ENCODE peak calls at places on chromosomes 3 and 15, in eight cellular contexts. Y, V, Q, O, W, A, S and H are unnamed samples.
A peak's percentile ranks its signal among the peaks of the same experiment; 100 is the strongest.

GRCh38 chr3:23546186-23546585 is 259.6 kb upstream of the UBE2E1 start:
- DNase-seq in Y (no peak), A (no peak), O (no peak), V (no peak), Q (no peak), S (no peak), W (no peak), H (no peak)

GRCh38 chr3:37907371-37907770 is 45.7 kb downstream of the CTDSPL start:
- DNase-seq in W (no peak), Y (no peak), A (no peak), Q (no peak), O (no peak), V (no peak), S (no peak), H (no peak)

GRCh38 chr15:58260911-58261267 is 122.7 kb downstream of the AQP9 start:
- DNase-seq in O (no peak), W (no peak), A (no peak), S (no peak), Q (no peak), Y (peak; percentile 74), V (no peak), H (no peak)

GRCh38 chr3:24196526-24196925 is 251.4 kb downstream of the NR1D2 start:
- DNase-seq in S (no peak), A (no peak), Y (no peak), Q (no peak), O (no peak), V (no peak), W (no peak), H (no peak)

GRCh38 chr15:23422099-23422945 is 24.7 kb downstream of the GOLGA6L2 start:
- DNase-seq in V (no peak), Y (no peak), A (peak; percentile 21), Q (peak; percentile 15), O (no peak), W (no peak), S (no peak), H (no peak)

GRCh38 chr15:23504003-23504402 is 57.0 kb upstream of the GOLGA6L2 start:
- DNase-seq in A (no peak), S (no peak), W (no peak), V (no peak), Q (no peak), O (no peak), Y (no peak), H (no peak)

GRCh38 chr3:65338571-65338970 is 650.8 kb upstream of the ADAMTS9 start:
- DNase-seq in Y (no peak), W (no peak), V (no peak), A (no peak), O (no peak), S (no peak), Q (no peak), H (no peak)

GRCh38 chr3:156536524-156537316 is 18.2 kb downstream of the SSR3 start:
- DNase-seq in A (no peak), W (no peak), S (no peak), Y (no peak), O (no peak), Q (no peak), V (no peak), H (no peak)

GRCh38 chr3:102553876-102554275 is 119.1 kb downstream of the ZPLD1 start:
- DNase-seq in Y (no peak), V (no peak), W (no peak), O (no peak), A (no peak), S (no peak), Q (no peak), H (no peak)

GRCh38 chr3:16848007-16848406 is 36.7 kb upstream of the PLCL2 start:
- DNase-seq in Q (no peak), S (no peak), W (no peak), A (no peak), Y (no peak), O (no peak), V (no peak), H (no peak)

GRCh38 chr3:26236511-26236910 is 386.1 kb upstream of the LRRC3B start:
- DNase-seq in Q (no peak), Y (peak; percentile 26), S (no peak), O (no peak), A (no peak), V (no peak), W (no peak), H (no peak)

GRCh38 chr3:131711114-131711786 is 208.5 kb upstream of the MRPL3 start:
- DNase-seq in V (no peak), O (no peak), A (no peak), Y (no peak), Q (no peak), W (no peak), S (no peak), H (no peak)

GRCh38 chr15:27418729-27419128 is 447.7 kb downstream of the GABRG3 start:
- DNase-seq in W (no peak), A (no peak), O (no peak), Y (no peak), V (no peak), S (no peak), Q (no peak), H (no peak)

GRCh38 chr15:48647963-48648362 is 2.5 kb upstream of the FBN1 start:
- DNase-seq in Y (no peak), O (peak; percentile 46), S (no peak), Q (no peak), W (no peak), A (no peak), V (no peak), H (no peak)

GRCh38 chr3:123535580-123535979 is 49.3 kb downstream of the HACD2 start:
- DNase-seq in S (no peak), Q (no peak), W (no peak), V (no peak), A (no peak), O (no peak), Y (no peak), H (no peak)

GRCh38 chr15:91593081-91593480 is 260.4 kb upstream of the SLCO3A1 start:
- DNase-seq in W (no peak), S (no peak), O (no peak), V (no peak), Y (no peak), A (no peak), Q (no peak), H (no peak)

DNA sequence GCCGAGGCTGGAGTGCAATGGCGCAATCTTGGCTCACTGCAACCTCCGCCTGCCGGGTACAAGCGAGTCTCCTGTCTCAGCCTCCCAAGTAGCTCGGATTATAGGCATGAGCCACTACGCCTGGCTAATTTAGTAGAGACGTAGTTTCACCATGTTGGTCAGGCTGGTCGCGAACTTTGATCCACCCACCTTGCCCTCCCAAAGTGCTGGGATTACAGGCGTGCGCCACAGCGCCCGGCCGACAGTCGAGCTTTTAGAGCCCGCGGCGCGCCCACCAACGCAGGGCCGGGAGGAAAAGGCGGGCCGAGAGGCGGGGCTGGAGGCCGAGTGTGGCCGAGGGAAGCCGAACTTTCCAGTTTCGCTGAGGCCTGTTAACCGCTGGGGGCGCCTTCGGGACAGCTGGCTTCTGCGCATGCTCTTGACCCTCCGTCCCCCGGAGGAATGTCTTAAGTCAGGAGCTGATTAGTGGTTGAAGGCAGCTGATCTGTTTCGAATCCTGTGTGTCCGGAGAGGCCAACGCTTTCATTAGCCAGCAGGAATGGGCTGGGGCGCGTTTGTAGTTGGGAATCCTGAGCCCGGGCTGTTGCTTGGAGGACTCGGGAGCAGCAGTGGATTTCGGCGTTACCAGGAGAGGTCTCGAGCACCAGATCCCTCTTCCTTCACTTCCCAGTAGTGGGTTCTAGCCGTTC is 10.0 kb downstream of the RPLP1 start:
- DNase-seq in Q (peak; percentile 97), S (peak; percentile 93), W (peak; percentile 99), V (peak; percentile 98), Y (peak; percentile 96), A (peak; percentile 98), O (peak; percentile 97), H (peak; percentile 98)
- TF ChIP-seq POLR2A in Q (peak; percentile 32), S (peak; percentile 50), W (peak; percentile 80), V (peak; percentile 79), Y (peak; percentile 90), A (peak; percentile 85), O (no peak), H (no peak)

GRCh38 chr3:19256313-19256712 is 108.0 kb downstream of the KCNH8 start:
- DNase-seq in V (no peak), A (no peak), Q (no peak), Y (no peak), S (no peak), W (no peak), O (no peak), H (no peak)
- H3K27me3 ChIP-seq in V (no peaks in the 10 kb centered on the region), A (no peaks in the 10 kb centered on the region), Q (no peaks in the 10 kb centered on the region), Y (no peaks in the 10 kb centered on the region), S (no peaks in the 10 kb centered on the region), W (no peaks in the 10 kb centered on the region), O (no peaks in the 10 kb centered on the region), H (no peaks in the 10 kb centered on the region)

GRCh38 chr3:106825962-106826605 is 551.2 kb upstream of the CCDC54 start:
- DNase-seq in Y (no peak), W (peak; percentile 41), S (no peak), A (no peak), O (no peak), V (no peak), Q (no peak), H (no peak)
- H3K4me3 ChIP-seq in Y (no peak overlapping the region), W (no peak overlapping the region), S (no peak overlapping the region), A (no peak overlapping the region), O (no peak overlapping the region), V (no peak overlapping the region), Q (no peak overlapping the region), H (no peak overlapping the region)

GRCh38 chr15:31262901-31263671 is 63.5 kb upstream of the KLF13 start:
- DNase-seq in A (peak; percentile 79), Y (peak; percentile 42), Q (peak; percentile 30), W (no peak), S (no peak), O (peak; percentile 10), V (no peak), H (peak; percentile 89)

GRCh38 chr15:31264534-31265089 is 62.0 kb upstream of the KLF13 start:
- DNase-seq in Q (peak; percentile 31), S (no peak), V (no peak), W (no peak), O (no peak), A (no peak), Y (no peak), H (no peak)

GRCh38 chr15:31265090-31265870 is 61.4 kb upstream of the KLF13 start:
- DNase-seq in S (no peak), V (no peak), Q (peak; percentile 48), A (peak; percentile 62), Y (no peak), W (no peak), O (peak; percentile 11), H (peak; percentile 87)

GRCh38 chr15:31262143-31262530 is 64.5 kb upstream of the KLF13 start:
- DNase-seq in Y (no peak), Q (peak; percentile 28), O (no peak), S (no peak), V (no peak), A (peak; percentile 44), W (no peak), H (peak; percentile 68)

DNA sequence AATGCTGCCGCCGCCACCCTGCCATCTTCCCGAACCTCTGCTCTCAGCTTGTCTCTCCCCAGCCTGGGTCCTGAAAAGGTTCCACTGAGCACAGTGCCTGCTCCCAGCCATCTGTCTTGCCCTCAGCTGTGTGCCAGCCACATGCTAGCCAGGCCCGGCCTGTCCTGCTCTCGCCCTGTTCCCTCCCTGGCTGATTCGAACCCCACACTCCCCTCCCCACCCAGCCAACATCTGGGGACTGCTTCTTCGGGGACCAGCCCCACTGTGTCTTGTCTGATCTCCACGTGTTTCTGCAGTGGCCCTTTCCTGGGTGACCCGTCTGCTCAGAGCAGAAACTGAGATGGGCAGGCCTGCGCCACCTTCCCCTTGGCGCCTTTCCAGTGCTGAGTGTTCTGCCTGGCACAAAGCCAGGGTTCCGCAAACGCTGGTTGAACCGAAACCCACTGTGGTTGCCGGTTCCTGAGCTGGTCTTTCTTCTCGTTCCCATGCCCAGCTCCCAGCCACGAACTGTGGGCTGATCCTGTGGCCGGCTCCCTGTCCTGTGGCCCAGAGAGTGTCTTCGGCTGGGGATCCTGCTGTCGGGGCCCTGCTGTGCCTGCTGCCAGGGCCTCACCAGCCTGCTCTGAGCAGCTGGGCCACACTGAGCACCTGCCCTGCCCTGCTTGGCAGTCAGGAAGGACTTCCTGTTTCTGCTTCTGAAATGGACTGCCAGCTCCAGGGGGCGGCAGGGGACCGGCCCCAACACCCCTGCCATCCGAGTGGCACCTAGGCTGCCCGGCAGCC is 62.7 kb upstream of the KLF13 start:
- DNase-seq in A (peak; percentile 93), W (peak; percentile 10), S (no peak), Q (peak; percentile 58), O (peak; percentile 32), V (no peak), Y (peak; percentile 62), H (peak; percentile 96)
- TF ChIP-seq POLR2A in A (no peak), W (no peak), S (no peak), Q (no peak), O (no peak), V (no peak), Y (no peak), H (no peak)